ENCODE peak calls at places on chromosomes 6 and 20, in eight cellular contexts. Y is osteocyte, D is caudate nucleus, T is foreskin fibroblast, K is heart left ventricle, F is T-helper 22 cell, L is midbrain, C is T-helper 17 cell. O is an unnamed sample.

GRCh38 chr20:49028684-49029083 is 17.4 kb upstream of the CSE1L start:
- DNase-seq in K (no peak), L (peak; percentile 8), D (no peak), T (peak; percentile 25), F (no peak), Y (no peak), C (no peak), O (no peak)

GRCh38 chr20:38290829-38291581 is 13.0 kb upstream of the BPI start:
- DNase-seq in D (no peak), T (peak; percentile 61), F (no peak), L (no peak), K (peak; percentile 51), C (no peak), Y (peak; percentile 88), O (no peak)

GRCh38 chr6:30875244-30876038 is 8.9 kb upstream of the DDR1 start:
- DNase-seq in T (no peak), C (no peak), F (no peak), K (no peak), L (no peak), D (no peak), Y (no peak), O (no peak)

GRCh38 chr20:40564997-40565680 is 123.9 kb downstream of the MAFB start:
- DNase-seq in D (no peak), K (no peak), T (peak; percentile 54), Y (no peak), C (no peak), F (no peak), L (no peak), O (no peak)

GRCh38 chr6:84515082-84515481 is 249.3 kb downstream of the TBX18 start:
- DNase-seq in T (no peak), F (no peak), D (no peak), Y (no peak), K (no peak), L (no peak), C (no peak), O (no peak)

GRCh38 chr20:528923-529594 is 14.5 kb downstream of the CSNK2A1 start:
- DNase-seq in C (no peak), T (peak; percentile 95), F (no peak), Y (no peak), L (no peak), K (no peak), D (no peak), O (no peak)

GRCh38 chr20:13772529-13772928 is 12.2 kb downstream of the ESF1 start:
- DNase-seq in L (no peak), C (no peak), T (peak; percentile 53), D (no peak), Y (no peak), K (no peak), F (no peak), O (no peak)

GRCh38 chr6:91904586-91904985 is 1317.7 kb upstream of the MAP3K7 start:
- DNase-seq in T (no peak), F (no peak), L (no peak), K (no peak), Y (no peak), C (no peak), D (no peak), O (no peak)

GRCh38 chr20:61492065-61492464 is 240.0 kb downstream of the CDH4 start:
- DNase-seq in D (no peak), Y (no peak), L (no peak), C (no peak), K (no peak), F (no peak), T (no peak), O (no peak)

GRCh38 chr6:56927538-56928453 is 27.1 kb upstream of the BEND6 start:
- DNase-seq in D (no peak), K (no peak), F (no peak), C (no peak), T (peak; percentile 48), L (no peak), Y (no peak), O (no peak)

GRCh38 chr20:16711859-16712258 is 18.0 kb upstream of the SNRPB2 start:
- DNase-seq in L (no peak), C (no peak), T (no peak), D (no peak), F (no peak), Y (no peak), K (no peak), O (no peak)

GRCh38 chr6:33820243-33820642 is 16.4 kb upstream of the MLN start:
- DNase-seq in K (no peak), Y (no peak), D (no peak), C (no peak), L (no peak), F (no peak), T (peak; percentile 37), O (no peak)

GRCh38 chr6:160519603-160520042 is 144.5 kb downstream of the LPA start:
- DNase-seq in K (peak; percentile 68), F (no peak), Y (no peak), T (no peak), D (no peak), L (no peak), C (no peak), O (no peak)

GRCh38 chr20:33076662-33077398 is 2.6 kb upstream of the BPIFB4 start:
- DNase-seq in C (no peak), K (no peak), T (no peak), Y (no peak), L (peak; percentile 5), D (no peak), F (no peak), O (no peak)

GRCh38 chr20:46307999-46308257 is 370 bp downstream of the CDH22 start:
- DNase-seq in K (no peak), L (no peak), D (no peak), Y (no peak), C (no peak), F (no peak), T (no peak), O (no peak)

GRCh38 chr20:46962452-46963195 is 68.0 kb downstream of the EYA2 start:
- DNase-seq in T (peak; percentile 14), F (no peak), C (no peak), Y (no peak), D (no peak), L (no peak), K (no peak), O (no peak)

GRCh38 chr6:129115491-129115890 is 232.6 kb downstream of the LAMA2 start:
- DNase-seq in Y (no peak), L (no peak), D (no peak), F (no peak), T (no peak), K (no peak), C (no peak), O (no peak)

GRCh38 chr6:32156891-32157290 is 3.0 kb downstream of the PPT2 start:
- DNase-seq in L (no peak), K (no peak), F (no peak), Y (no peak), T (no peak), D (no peak), C (no peak), O (no peak)

GRCh38 chr20:59016795-59017492 is 2.3 kb upstream of the TUBB1 start:
- DNase-seq in T (no peak), F (no peak), K (no peak), D (no peak), L (no peak), C (no peak), Y (peak; percentile 19), O (no peak)

GRCh38 chr6:27771240-27771639 is 141.0 kb downstream of the OR2B2 start:
- DNase-seq in T (no peak), Y (peak; percentile 11), L (no peak), C (no peak), K (no peak), D (no peak), F (no peak), O (no peak)

GRCh38 chr6:144314003-144314485 is 28.9 kb downstream of the UTRN start:
- DNase-seq in D (no peak), L (peak; percentile 44), K (peak; percentile 75), T (peak; percentile 68), Y (no peak), C (no peak), F (no peak), O (no peak)

GRCh38 chr6:143123081-143123480 is 62.4 kb downstream of the AIG1 start:
- DNase-seq in D (no peak), T (peak; percentile 41), L (no peak), K (no peak), C (no peak), F (no peak), Y (no peak), O (no peak)

GRCh38 chr6:73302339-73302738 is 39.3 kb upstream of the KHDC1 start:
- DNase-seq in L (no peak), D (no peak), Y (no peak), K (no peak), T (no peak), F (no peak), C (no peak), O (no peak)

GRCh38 chr6:4936681-4937041 is 67.2 kb downstream of the RPP40 start:
- DNase-seq in L (peak; percentile 37), Y (no peak), C (no peak), T (peak; percentile 71), D (no peak), K (no peak), F (no peak), O (no peak)

GRCh38 chr6:88989215-88989614 is 25.8 kb upstream of the RNGTT start:
- DNase-seq in K (no peak), T (peak; percentile 20), F (no peak), L (peak; percentile 13), C (no peak), Y (no peak), D (no peak), O (no peak)

GRCh38 chr6:104212977-104213696 is 646.6 kb downstream of the HACE1 start:
- DNase-seq in T (no peak), K (no peak), C (no peak), L (no peak), D (no peak), Y (no peak), F (no peak), O (no peak)

GRCh38 chr6:133348846-133349245 is 107.7 kb downstream of the EYA4 start:
- DNase-seq in T (no peak), F (no peak), C (no peak), K (no peak), Y (no peak), D (no peak), L (no peak), O (no peak)

GRCh38 chr6:136088693-136089092 is 161.4 kb downstream of the MTFR2 start:
- DNase-seq in K (no peak), L (no peak), F (no peak), T (no peak), D (no peak), C (no peak), Y (no peak), O (no peak)

GRCh38 chr6:43851204-43851855 is 81.3 kb downstream of the VEGFA start:
- DNase-seq in C (no peak), T (peak; percentile 54), K (no peak), Y (no peak), L (no peak), F (no peak), D (no peak), O (no peak)

O was measured in activated effector memory CD4-positive, alpha-beta T cell treated with Interleukin-2 at 50 U/mL for 16 hours.